ENCODE peak calls at places on chromosomes 16 and 17, in six cellular contexts. A, M, T, R, Y and I are unnamed samples.
A peak's percentile ranks its signal among the peaks of the same experiment; 100 is the strongest.

GRCh38 chr16:3266873-3267537 is 10.6 kb upstream of the MEFV start:
- DNase-seq in A (peak; percentile 35), M (peak; percentile 33), T (peak; percentile 16), Y (peak; percentile 57), R (no peak), I (no peak)

GRCh38 chr17:54982399-54982798 is 13.8 kb downstream of the STXBP4 start:
- DNase-seq in T (no peak), R (no peak), Y (peak; percentile 36), A (peak; percentile 66), M (no peak), I (no peak)

GRCh38 chr17:67477687-67478086 is 100.6 kb downstream of the PITPNC1 start:
- DNase-seq in T (no peak), R (no peak), Y (no peak), A (peak; percentile 80), M (no peak), I (no peak)

GRCh38 chr17:80096531-80097306 is 4.7 kb upstream of the GAA start:
- DNase-seq in Y (no peak), A (no peak), R (no peak), M (no peak), T (no peak), I (no peak)

GRCh38 chr16:85291302-85292148 is 179.3 kb upstream of the CIBAR2 start:
- DNase-seq in Y (peak; percentile 73), T (no peak), R (peak; percentile 52), M (no peak), A (no peak), I (no peak)

GRCh38 chr16:760065-760464 is 469 bp upstream of the MSLN start:
- DNase-seq in A (no peak), T (no peak), M (no peak), Y (no peak), R (no peak), I (no peak)

GRCh38 chr16:30896890-30897730 is 696 bp downstream of the CTF1 start:
- DNase-seq in A (peak; percentile 87), T (peak; percentile 90), M (peak; percentile 98), Y (peak; percentile 96), R (peak; percentile 90), I (peak; percentile 96)

GRCh38 chr16:72501739-72502653 is 330.0 kb upstream of the PMFBP1 start:
- DNase-seq in R (peak; percentile 65), T (peak; percentile 70), M (peak; percentile 80), Y (peak; percentile 76), A (peak; percentile 79), I (peak; percentile 43)

GRCh38 chr17:72514888-72515287 is 394.1 kb downstream of the SOX9 start:
- DNase-seq in R (no peak), A (peak; percentile 86), M (no peak), T (no peak), Y (no peak), I (no peak)

GRCh38 chr16:28936784-28937155 is 5.0 kb downstream of the CD19 start:
- DNase-seq in A (no peak), Y (no peak), M (no peak), R (no peak), T (no peak), I (no peak)

GRCh38 chr16:75289189-75289588 is 37.8 kb upstream of the BCAR1 start:
- DNase-seq in A (peak; percentile 39), T (no peak), Y (peak; percentile 73), M (peak; percentile 93), R (no peak), I (no peak)

GRCh38 chr16:89409161-89409711 is 81.1 kb downstream of the ANKRD11 start:
- DNase-seq in T (peak; percentile 37), Y (peak; percentile 56), A (peak; percentile 71), M (peak; percentile 85), R (no peak), I (no peak)

GRCh38 chr17:33927732-33928133 is 327.4 kb upstream of the CCL2 start:
- DNase-seq in T (no peak), A (peak; percentile 29), Y (no peak), M (peak; percentile 50), R (no peak), I (no peak)

GRCh38 chr16:49498241-49499017 is 124.8 kb downstream of the C16orf78 start:
- DNase-seq in R (no peak), M (no peak), A (no peak), Y (no peak), T (no peak), I (no peak)

GRCh38 chr16:56681939-56682702 is at the start of gene MT1X:
- DNase-seq in M (peak; percentile 91), A (peak; percentile 77), Y (peak; percentile 74), R (peak; percentile 51), T (peak; percentile 95), I (peak; percentile 80)

GRCh38 chr17:12097326-12097725 is 76.6 kb downstream of the MAP2K4 start:
- DNase-seq in T (no peak), Y (no peak), A (no peak), M (no peak), R (no peak), I (no peak)

GRCh38 chr17:56939869-56940484 is 20.9 kb downstream of the COIL start:
- DNase-seq in Y (peak; percentile 77), A (peak; percentile 62), T (peak; percentile 95), R (peak; percentile 66), M (peak; percentile 80), I (no peak)

GRCh38 chr16:85270365-85270764 is 158.1 kb upstream of the CIBAR2 start:
- DNase-seq in A (no peak), Y (no peak), T (no peak), M (no peak), R (no peak), I (no peak)

GRCh38 chr16:22138482-22138881 is 23.8 kb upstream of the SDR42E2 start:
- DNase-seq in T (no peak), Y (no peak), A (no peak), M (no peak), R (no peak), I (no peak)

GRCh38 chr16:72961863-72962262 is 86.1 kb downstream of the ZFHX3 start:
- DNase-seq in A (no peak), M (peak; percentile 25), R (no peak), T (no peak), Y (no peak), I (peak; percentile 61)

GRCh38 chr16:70523013-70523620 is at the start of gene COG4:
- DNase-seq in T (peak; percentile 85), A (peak; percentile 79), R (peak; percentile 83), M (peak; percentile 91), Y (peak; percentile 91), I (peak; percentile 83)

GRCh38 chr17:42252528-42253172 is 23.5 kb downstream of the STAT5B start:
- DNase-seq in T (no peak), A (no peak), R (no peak), M (no peak), Y (peak; percentile 51), I (no peak)

GRCh38 chr17:40550608-40551007 is 14.7 kb downstream of the CCR7 start:
- DNase-seq in A (peak; percentile 74), M (no peak), Y (peak; percentile 92), T (no peak), R (no peak), I (no peak)

GRCh38 chr16:11229906-11230305 is 26.1 kb downstream of the SOCS1 start:
- DNase-seq in M (no peak), T (no peak), Y (no peak), A (no peak), R (no peak), I (no peak)

GRCh38 chr16:90020838-90021382 is 1.7 kb upstream of the DBNDD1 start:
- DNase-seq in M (peak; percentile 71), R (no peak), T (no peak), A (peak; percentile 76), Y (no peak), I (no peak)

GRCh38 chr16:67277294-67277998 is 1.9 kb upstream of the PLEKHG4 start:
- DNase-seq in Y (peak; percentile 99), M (peak; percentile 33), T (no peak), A (peak; percentile 100), R (no peak), I (no peak)

GRCh38 chr17:42315402-42316156 is 27.3 kb downstream of the STAT5A start:
- DNase-seq in M (no peak), T (no peak), Y (no peak), A (no peak), R (no peak), I (no peak)

GRCh38 chr17:31724619-31725018 is 134.4 kb downstream of the COPRS start:
- DNase-seq in R (no peak), M (no peak), T (no peak), Y (peak; percentile 93), A (peak; percentile 58), I (no peak)

GRCh38 chr17:70523407-70523806 is 354.1 kb downstream of the KCNJ2 start:
- DNase-seq in R (no peak), Y (no peak), M (no peak), A (no peak), T (no peak), I (no peak)

GRCh38 chr17:8248751-8249607 is at the start of gene PFAS:
- DNase-seq in A (peak; percentile 89), M (peak; percentile 96), R (peak; percentile 95), Y (peak; percentile 94), T (peak; percentile 99), I (peak; percentile 97)
- H3K23ac ChIP-seq in A (peak within 1 kb of the TSS; percentile 92), M (no peak within 1 kb of the TSS), R (peak within 1 kb of the TSS; percentile 37), Y (no peak within 1 kb of the TSS), T (no peak within 1 kb of the TSS), I (no peak within 1 kb of the TSS)

GRCh38 chr17:7174603-7175362 is 4.4 kb downstream of the ASGR1 start:
- DNase-seq in Y (no peak), M (no peak), R (no peak), A (no peak), T (no peak), I (no peak)
- H3K23ac ChIP-seq in Y (no peak overlapping the region), M (no peak overlapping the region), R (peak overlapping the region; percentile 2), A (peak overlapping the region; percentile 51), T (peak overlapping the region; percentile 87), I (no peak overlapping the region)

GRCh38 chr17:48002920-48003685 is 32.2 kb downstream of the CDK5RAP3 start:
- DNase-seq in M (no peak), T (no peak), R (no peak), A (no peak), Y (no peak), I (peak; percentile 79)
- H3K23ac ChIP-seq in M (no peak overlapping the region), T (no peak overlapping the region), R (no peak overlapping the region), A (peak overlapping the region; percentile 52), Y (no peak overlapping the region), I (no peak overlapping the region)

GRCh38 chr17:61834610-61835009 is 28.7 kb downstream of the BRIP1 start:
- DNase-seq in T (no peak), Y (no peak), M (no peak), R (no peak), A (no peak), I (no peak)
- H3K23ac ChIP-seq in T (no peak overlapping the region), Y (no peak overlapping the region), M (no peak overlapping the region), R (no peak overlapping the region), A (peak overlapping the region; percentile 35), I (no peak overlapping the region)